ENCODE peak calls at places on chromosomes 3 and 15, in four cellular contexts. One of them, this sample, is unnamed.

GRCh38 chr3:58564456-58565160 is 12.6 kb downstream of the FAM107A start:
- DNase-seq in mammary epithelial cell: peak
- DNase-seq in IMR-90: peak
- DNase-seq in CD8-positive, alpha-beta memory T cell: no peak
- DNase-seq in this sample: peak

GRCh38 chr15:96428742-96429141 is 98.2 kb downstream of the NR2F2 start:
- DNase-seq in mammary epithelial cell: peak
- DNase-seq in CD8-positive, alpha-beta memory T cell: no peak
- DNase-seq in IMR-90: peak
- DNase-seq in this sample: peak

GRCh38 chr3:196524527-196524926 is 9.4 kb upstream of the SMCO1 start:
- DNase-seq in mammary epithelial cell: no peak
- DNase-seq in CD8-positive, alpha-beta memory T cell: no peak
- DNase-seq in IMR-90: peak
- DNase-seq in this sample: no peak

GRCh38 chr3:12227833-12228232 is 61.0 kb upstream of the PPARG start:
- DNase-seq in CD8-positive, alpha-beta memory T cell: no peak
- DNase-seq in IMR-90: peak
- DNase-seq in mammary epithelial cell: peak
- DNase-seq in this sample: peak

GRCh38 chr3:171323934-171324535 is 136.2 kb downstream of the TNIK start:
- DNase-seq in CD8-positive, alpha-beta memory T cell: no peak
- DNase-seq in mammary epithelial cell: no peak
- DNase-seq in IMR-90: peak
- DNase-seq in this sample: no peak

GRCh38 chr3:176941674-176942073 is 255.6 kb downstream of the TBL1XR1 start:
- DNase-seq in IMR-90: no peak
- DNase-seq in CD8-positive, alpha-beta memory T cell: no peak
- DNase-seq in mammary epithelial cell: no peak
- DNase-seq in this sample: no peak

GRCh38 chr3:107430214-107431047 is 53.2 kb downstream of the CCDC54 start:
- DNase-seq in CD8-positive, alpha-beta memory T cell: no peak
- DNase-seq in IMR-90: peak
- DNase-seq in mammary epithelial cell: no peak
- DNase-seq in this sample: no peak

GRCh38 chr15:70956196-70956595 is 63.6 kb downstream of the LRRC49 start:
- DNase-seq in mammary epithelial cell: no peak
- DNase-seq in IMR-90: peak
- DNase-seq in CD8-positive, alpha-beta memory T cell: no peak
- DNase-seq in this sample: no peak

GRCh38 chr15:70269991-70270751 is 172.5 kb upstream of the TLE3 start:
- DNase-seq in CD8-positive, alpha-beta memory T cell: no peak
- DNase-seq in IMR-90: no peak
- DNase-seq in mammary epithelial cell: no peak
- DNase-seq in this sample: no peak

GRCh38 chr3:170405101-170405500 is 13.6 kb upstream of the CLDN11 start:
- DNase-seq in mammary epithelial cell: no peak
- DNase-seq in CD8-positive, alpha-beta memory T cell: no peak
- DNase-seq in IMR-90: no peak
- DNase-seq in this sample: no peak

GRCh38 chr15:34713635-34714034 is 41.2 kb downstream of the GJD2 start:
- DNase-seq in IMR-90: no peak
- DNase-seq in CD8-positive, alpha-beta memory T cell: no peak
- DNase-seq in mammary epithelial cell: no peak
- DNase-seq in this sample: no peak

GRCh38 chr3:50655009-50655830 is 19.5 kb upstream of the DOCK3 start:
- DNase-seq in CD8-positive, alpha-beta memory T cell: no peak
- DNase-seq in IMR-90: peak
- DNase-seq in mammary epithelial cell: peak
- DNase-seq in this sample: no peak

GRCh38 chr3:94413721-94414106 is 350.9 kb downstream of the NSUN3 start:
- DNase-seq in CD8-positive, alpha-beta memory T cell: no peak
- DNase-seq in mammary epithelial cell: peak
- DNase-seq in IMR-90: peak
- DNase-seq in this sample: peak

GRCh38 chr15:56042982-56043980 is 49.9 kb upstream of the NEDD4 start:
- DNase-seq in mammary epithelial cell: no peak
- DNase-seq in CD8-positive, alpha-beta memory T cell: peak
- DNase-seq in IMR-90: no peak
- DNase-seq in this sample: no peak
- H3K4me3 ChIP-seq in mammary epithelial cell: no peak
- H3K4me3 ChIP-seq in CD8-positive, alpha-beta memory T cell: peak
- H3K4me3 ChIP-seq in IMR-90: no peak
- H3K4me3 ChIP-seq in this sample: no peak

GRCh38 chr15:26073430-26074333 is 210.6 kb upstream of the ATP10A start:
- DNase-seq in CD8-positive, alpha-beta memory T cell: no peak
- DNase-seq in mammary epithelial cell: no peak
- DNase-seq in IMR-90: no peak
- DNase-seq in this sample: no peak

GRCh38 chr15:26069204-26069603 is 206.1 kb upstream of the ATP10A start:
- DNase-seq in mammary epithelial cell: no peak
- DNase-seq in CD8-positive, alpha-beta memory T cell: no peak
- DNase-seq in IMR-90: no peak
- DNase-seq in this sample: no peak

GRCh38 chr15:26065723-26066122 is 202.6 kb upstream of the ATP10A start:
- DNase-seq in IMR-90: no peak
- DNase-seq in CD8-positive, alpha-beta memory T cell: no peak
- DNase-seq in mammary epithelial cell: no peak
- DNase-seq in this sample: no peak

GRCh38 chr15:26066896-26067295 is 203.8 kb upstream of the ATP10A start:
- DNase-seq in mammary epithelial cell: no peak
- DNase-seq in IMR-90: no peak
- DNase-seq in CD8-positive, alpha-beta memory T cell: no peak
- DNase-seq in this sample: no peak

GRCh38 chr15:26070095-26070532 is 207.0 kb upstream of the ATP10A start:
- DNase-seq in IMR-90: no peak
- DNase-seq in CD8-positive, alpha-beta memory T cell: no peak
- DNase-seq in mammary epithelial cell: no peak
- DNase-seq in this sample: no peak
- H3K4me3 ChIP-seq in IMR-90: no peak
- H3K4me3 ChIP-seq in CD8-positive, alpha-beta memory T cell: no peak
- H3K4me3 ChIP-seq in mammary epithelial cell: no peak
- H3K4me3 ChIP-seq in this sample: no peak

GRCh38 chr3:23991236-23992050 is 46.4 kb downstream of the NR1D2 start:
- DNase-seq in IMR-90: peak
- DNase-seq in mammary epithelial cell: no peak
- DNase-seq in CD8-positive, alpha-beta memory T cell: no peak
- DNase-seq in this sample: no peak
- H3K4me3 ChIP-seq in IMR-90: no peak
- H3K4me3 ChIP-seq in mammary epithelial cell: no peak
- H3K4me3 ChIP-seq in CD8-positive, alpha-beta memory T cell: no peak
- H3K4me3 ChIP-seq in this sample: no peak

GRCh38 chr3:184296616-184297015 is 2.4 kb upstream of the PSMD2 start:
- DNase-seq in mammary epithelial cell: no peak
- DNase-seq in CD8-positive, alpha-beta memory T cell: no peak
- DNase-seq in IMR-90: no peak
- DNase-seq in this sample: no peak
- H3K4me3 ChIP-seq in mammary epithelial cell: no peak
- H3K4me3 ChIP-seq in CD8-positive, alpha-beta memory T cell: no peak
- H3K4me3 ChIP-seq in IMR-90: no peak
- H3K4me3 ChIP-seq in this sample: no peak